ENCODE peak calls at places on chromosomes 7 and 10, in four cellular contexts. V is astrocyte of the cerebellum, N is Calu3, R is adrenal gland. K is an unnamed sample.

GRCh38 chr10:75402486-75403143 is 1.1 kb upstream of the ZNF503 start:
- DNase-seq in R (peak; percentile 77), N (peak; percentile 69), V (no peak), K (no peak)

GRCh38 chr10:78960316-78960800 is 108.4 kb upstream of the ZMIZ1 start:
- DNase-seq in R (peak; percentile 92), V (peak; percentile 62), N (peak; percentile 24), K (no peak)

GRCh38 chr10:132266594-132267161 is 41.1 kb downstream of the STK32C start:
- DNase-seq in V (no peak), N (no peak), R (no peak), K (no peak)

GRCh38 chr7:144384071-144384470 is 19.4 kb downstream of the NOBOX start:
- DNase-seq in R (no peak), V (no peak), N (peak; percentile 32), K (no peak)

GRCh38 chr10:33807527-33808377 is 473.3 kb upstream of the NRP1 start:
- DNase-seq in N (no peak), R (no peak), V (no peak), K (no peak)

GRCh38 chr10:79320785-79321493 is 26.3 kb upstream of the PPIF start:
- DNase-seq in R (peak; percentile 62), V (no peak), N (no peak), K (no peak)

GRCh38 chr10:14063531-14064317 is 267.0 kb downstream of the FRMD4A start:
- DNase-seq in R (peak; percentile 37), N (no peak), V (peak; percentile 63), K (peak; percentile 96)

GRCh38 chr10:93751832-93752231 is 5.9 kb upstream of the LGI1 start:
- DNase-seq in R (no peak), V (no peak), N (peak; percentile 32), K (no peak)

GRCh38 chr7:35992436-35992835 is 160.6 kb upstream of the EEPD1 start:
- DNase-seq in N (no peak), R (no peak), V (no peak), K (no peak)

GRCh38 chr10:6336013-6336412 is 133.3 kb downstream of the PFKFB3 start:
- DNase-seq in R (no peak), N (no peak), V (no peak), K (no peak)

GRCh38 chr7:45007106-45007505 is 7.1 kb downstream of the CCM2 start:
- DNase-seq in N (no peak), V (no peak), R (no peak), K (no peak)

GRCh38 chr7:106065560-106066500 is 46.3 kb downstream of the SYPL1 start:
- DNase-seq in R (peak; percentile 53), V (no peak), N (no peak), K (no peak)

GRCh38 chr7:139051655-139052054 is 15.8 kb upstream of the ZC3HAV1L start:
- DNase-seq in V (no peak), N (no peak), R (no peak), K (no peak)

GRCh38 chr7:88842217-88842616 is 46.7 kb upstream of the TEX47 start:
- DNase-seq in V (no peak), N (no peak), R (no peak), K (no peak)

GRCh38 chr7:121395494-121395960 is 581 bp downstream of the FAM3C start:
- DNase-seq in N (peak; percentile 36), V (peak; percentile 9), R (peak; percentile 16), K (no peak)

GRCh38 chr7:129607471-129608120 is 3.9 kb upstream of the NRF1 start:
- DNase-seq in R (no peak), N (peak; percentile 46), V (no peak), K (no peak)

GRCh38 chr7:139680676-139681462 is 96.9 kb downstream of the HIPK2 start:
- DNase-seq in V (peak; percentile 80), R (peak; percentile 73), N (peak; percentile 63), K (peak; percentile 89)

DNA sequence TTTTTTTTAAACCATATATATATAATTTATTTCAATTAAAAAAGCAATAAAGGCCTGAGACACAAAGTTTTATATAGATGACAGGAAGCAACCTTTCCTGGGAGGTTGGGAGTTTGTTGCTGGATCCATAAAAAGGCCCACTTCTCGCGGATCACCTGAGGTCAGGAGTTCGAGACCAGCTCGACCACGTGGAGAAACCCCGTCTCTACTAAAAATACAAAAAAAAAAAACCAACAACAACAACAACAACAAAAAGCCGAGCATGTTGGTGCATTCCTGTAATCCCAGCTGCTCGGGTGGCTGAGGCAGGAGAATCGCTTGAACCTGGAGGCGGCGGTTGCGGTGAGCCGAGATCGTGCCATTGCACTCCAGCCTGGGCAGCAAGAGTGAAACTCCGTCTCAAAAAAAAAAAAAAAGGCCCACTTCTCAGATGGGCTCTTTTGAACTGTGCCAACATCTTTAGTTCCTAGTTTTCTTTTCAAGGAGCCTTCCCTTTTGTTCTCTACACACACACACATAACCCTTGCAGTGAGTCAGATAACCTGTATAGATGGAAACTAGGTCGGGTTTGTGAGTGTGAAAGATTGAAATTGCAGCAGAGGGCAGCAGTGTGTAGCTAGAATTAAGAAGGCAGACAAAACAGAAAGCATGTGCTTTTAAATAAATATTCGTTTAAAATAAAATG is 1.2 kb upstream of the SMNDC1 start:
- DNase-seq in V (peak; percentile 84), R (peak; percentile 72), N (peak; percentile 33), K (peak; percentile 74)
- TF ChIP-seq CTCF in V (peak; percentile 67), R (peak; percentile 68), N (peak; percentile 40), K (peak; percentile 54)

DNA sequence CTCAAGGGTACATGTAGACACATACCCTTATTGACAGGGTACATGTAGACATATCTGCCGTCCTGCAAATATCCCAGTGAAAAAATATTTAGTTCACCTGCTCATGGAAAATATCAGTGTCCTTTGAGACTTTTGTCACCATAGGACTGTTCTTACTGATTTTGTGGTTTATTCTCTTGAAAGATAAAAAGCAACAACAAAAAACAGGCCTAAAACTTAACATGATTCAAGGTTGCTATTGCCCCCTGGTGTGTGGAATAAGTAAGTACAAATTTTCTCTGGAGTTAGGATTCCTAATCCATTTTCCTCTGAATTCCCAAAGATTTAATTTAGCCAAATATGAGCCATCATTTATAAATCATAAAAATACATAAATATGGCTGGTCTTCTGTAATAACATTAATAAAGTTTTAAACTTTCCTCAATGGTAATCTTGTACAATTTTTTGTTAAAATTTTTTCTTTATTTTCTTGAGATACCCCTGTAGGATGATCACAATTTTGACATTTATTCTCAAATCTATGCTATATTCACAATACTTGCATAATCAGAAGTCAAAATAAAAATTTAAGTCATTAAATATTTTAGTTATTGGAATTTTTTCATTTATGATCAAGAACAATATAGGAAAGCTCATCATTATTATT is 741.4 kb upstream of the POT1 start:
- DNase-seq in R (no peak), N (no peak), V (peak; percentile 9), K (no peak)
- TF ChIP-seq CTCF in R (peak; percentile 50), N (peak; percentile 61), V (peak; percentile 43), K (peak; percentile 1)

GRCh38 chr7:18700147-18700546 is 204.6 kb downstream of the HDAC9 start:
- DNase-seq in R (no peak), V (no peak), N (peak; percentile 14), K (no peak)
- TF ChIP-seq CTCF in R (no peak), V (no peak), N (peak; percentile 25), K (no peak)

DNA sequence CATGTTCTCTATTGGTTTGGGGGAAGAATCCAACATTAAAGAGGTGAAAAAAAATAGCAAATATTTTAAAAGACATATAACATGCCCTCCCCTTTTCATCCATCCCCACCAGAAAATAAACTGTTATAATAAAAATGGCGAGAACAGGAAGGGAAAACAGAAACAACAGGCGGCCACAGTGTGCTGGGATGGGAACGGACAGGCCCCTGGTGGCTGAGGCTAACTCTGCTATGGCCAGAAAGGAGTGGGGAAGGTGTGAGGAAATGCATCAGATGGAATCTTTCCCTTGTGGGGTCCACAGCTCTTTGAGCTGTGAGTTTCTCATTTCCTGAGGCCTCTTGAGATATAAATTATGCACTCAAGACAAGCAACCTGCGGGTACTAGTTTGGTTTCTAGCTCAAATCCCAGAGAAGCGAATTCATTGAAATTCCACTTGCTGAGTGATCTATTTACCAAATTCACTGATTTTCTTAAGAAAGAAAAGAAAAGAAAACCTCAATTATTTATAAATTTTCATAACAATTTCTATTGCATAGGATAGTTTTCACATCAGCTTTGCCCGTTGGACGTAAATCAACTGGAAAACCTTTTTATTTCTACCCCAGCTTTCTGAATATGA is 139.5 kb downstream of the BMPER start:
- DNase-seq in N (no peak), V (no peak), R (no peak), K (no peak)
- TF ChIP-seq CTCF in N (no peak), V (no peak), R (no peak), K (no peak)

GRCh38 chr7:134359787-134360432 is 43.2 kb upstream of the SLC35B4 start:
- DNase-seq in V (no peak), N (no peak), R (no peak), K (no peak)

GRCh38 chr7:134355004-134355525 is 38.3 kb upstream of the SLC35B4 start:
- DNase-seq in N (no peak), R (no peak), V (no peak), K (no peak)

GRCh38 chr7:134355925-134356324 is 39.2 kb upstream of the SLC35B4 start:
- DNase-seq in V (no peak), R (no peak), N (peak; percentile 44), K (no peak)

GRCh38 chr7:134356421-134356936 is 39.7 kb upstream of the SLC35B4 start:
- DNase-seq in N (no peak), V (no peak), R (no peak), K (no peak)

GRCh38 chr7:134357486-134357885 is 40.8 kb upstream of the SLC35B4 start:
- DNase-seq in V (no peak), N (no peak), R (no peak), K (no peak)
- TF ChIP-seq CTCF in V (no peak), N (no peak), R (no peak), K (no peak)

DNA sequence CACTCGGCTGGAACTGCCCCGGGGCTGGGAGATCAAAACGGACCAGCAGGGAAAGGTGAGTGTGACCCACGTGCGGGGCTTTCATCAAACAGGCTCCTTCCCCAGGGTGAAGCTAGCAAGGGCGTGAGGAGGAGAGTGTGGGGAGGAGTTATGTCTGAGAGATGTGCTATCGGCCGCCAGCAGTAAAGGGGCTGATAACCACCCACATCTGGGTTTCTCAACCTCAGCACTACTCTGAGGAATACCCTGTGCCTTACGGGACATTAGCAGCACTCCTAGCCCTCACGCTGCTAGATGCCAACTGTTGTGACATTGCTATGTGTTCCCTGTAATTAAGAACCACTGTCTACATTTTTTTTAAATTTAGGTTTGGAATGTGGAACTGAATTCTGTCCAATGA is 113.9 kb upstream of the STK17A start:
- DNase-seq in N (no peak), R (no peak), V (no peak), K (no peak)
- TF ChIP-seq CTCF in N (no peak), R (no peak), V (no peak), K (no peak)